ENCODE peak calls at places on chromosomes 6 and 20, in seven cellular contexts. One of them, this sample, is unnamed.

GRCh38 chr6:15755555-15755954 is 92.7 kb upstream of the DTNBP1 start:
- DNase-seq in GM13977: no peak
- DNase-seq in SK-N-SH: no peak
- DNase-seq in mesothelial cell of epicardium: no peak
- DNase-seq in A549: no peak
- DNase-seq in progenitor cell of endocrine pancreas: no peak
- DNase-seq in AG10803: peak; percentile 92
- DNase-seq in this sample: no peak

GRCh38 chr6:70363741-70364493 is 49.4 kb upstream of the FAM135A start:
- DNase-seq in GM13977: no peak
- DNase-seq in SK-N-SH: no peak
- DNase-seq in mesothelial cell of epicardium: no peak
- DNase-seq in A549: no peak
- DNase-seq in progenitor cell of endocrine pancreas: no peak
- DNase-seq in AG10803: no peak
- DNase-seq in this sample: no peak

GRCh38 chr6:89154131-89154530 is 8.3 kb downstream of the PM20D2 start:
- DNase-seq in GM13977: no peak
- DNase-seq in SK-N-SH: no peak
- DNase-seq in mesothelial cell of epicardium: no peak
- DNase-seq in A549: no peak
- DNase-seq in progenitor cell of endocrine pancreas: no peak
- DNase-seq in AG10803: no peak
- DNase-seq in this sample: no peak

GRCh38 chr6:38508894-38509293 is 130.8 kb downstream of the BTBD9 start:
- DNase-seq in GM13977: no peak
- DNase-seq in SK-N-SH: no peak
- DNase-seq in mesothelial cell of epicardium: no peak
- DNase-seq in A549: peak; percentile 36
- DNase-seq in progenitor cell of endocrine pancreas: no peak
- DNase-seq in AG10803: peak; percentile 14
- DNase-seq in this sample: no peak

GRCh38 chr20:50568549-50568942 is 58.4 kb downstream of the PTPN1 start:
- DNase-seq in GM13977: no peak
- DNase-seq in SK-N-SH: no peak
- DNase-seq in mesothelial cell of epicardium: no peak
- DNase-seq in A549: no peak
- DNase-seq in progenitor cell of endocrine pancreas: no peak
- DNase-seq in AG10803: no peak
- DNase-seq in this sample: no peak

GRCh38 chr6:20159781-20160540 is 52.3 kb downstream of the MBOAT1 start:
- DNase-seq in GM13977: no peak
- DNase-seq in SK-N-SH: no peak
- DNase-seq in mesothelial cell of epicardium: no peak
- DNase-seq in A549: no peak
- DNase-seq in progenitor cell of endocrine pancreas: no peak
- DNase-seq in AG10803: peak; percentile 79
- DNase-seq in this sample: no peak

GRCh38 chr20:50572922-50573777 is 63.0 kb downstream of the PTPN1 start:
- DNase-seq in GM13977: no peak
- DNase-seq in SK-N-SH: peak; percentile 69
- DNase-seq in mesothelial cell of epicardium: no peak
- DNase-seq in A549: no peak
- DNase-seq in progenitor cell of endocrine pancreas: no peak
- DNase-seq in AG10803: peak; percentile 97
- DNase-seq in this sample: no peak

GRCh38 chr6:134686071-134686470 is 263.8 kb downstream of the ALDH8A1 start:
- DNase-seq in GM13977: no peak
- DNase-seq in SK-N-SH: no peak
- DNase-seq in mesothelial cell of epicardium: no peak
- DNase-seq in A549: no peak
- DNase-seq in progenitor cell of endocrine pancreas: no peak
- DNase-seq in AG10803: peak; percentile 25
- DNase-seq in this sample: no peak

GRCh38 chr6:125816828-125817280 is 26.1 kb downstream of the NCOA7 start:
- DNase-seq in GM13977: no peak
- DNase-seq in SK-N-SH: no peak
- DNase-seq in mesothelial cell of epicardium: no peak
- DNase-seq in A549: no peak
- DNase-seq in progenitor cell of endocrine pancreas: no peak
- DNase-seq in AG10803: no peak
- DNase-seq in this sample: no peak

GRCh38 chr6:13355969-13356368 is 27.6 kb upstream of the TBC1D7 start:
- DNase-seq in GM13977: peak; percentile 78
- DNase-seq in SK-N-SH: no peak
- DNase-seq in mesothelial cell of epicardium: no peak
- DNase-seq in A549: no peak
- DNase-seq in progenitor cell of endocrine pancreas: no peak
- DNase-seq in AG10803: no peak
- DNase-seq in this sample: no peak

GRCh38 chr6:24720131-24720603 is 1.2 kb upstream of the C6orf62 start:
- DNase-seq in GM13977: peak; percentile 54
- DNase-seq in SK-N-SH: peak; percentile 56
- DNase-seq in mesothelial cell of epicardium: peak; percentile 29
- DNase-seq in A549: peak; percentile 27
- DNase-seq in progenitor cell of endocrine pancreas: peak; percentile 26
- DNase-seq in AG10803: peak; percentile 58
- DNase-seq in this sample: peak; percentile 59

GRCh38 chr20:58697867-58698703 is 5.5 kb downstream of the NPEPL1 start:
- DNase-seq in GM13977: no peak
- DNase-seq in SK-N-SH: no peak
- DNase-seq in mesothelial cell of epicardium: no peak
- DNase-seq in A549: no peak
- DNase-seq in progenitor cell of endocrine pancreas: no peak
- DNase-seq in AG10803: no peak
- DNase-seq in this sample: no peak

GRCh38 chr6:162964703-162965140 is 236.9 kb downstream of the PACRG start:
- DNase-seq in GM13977: no peak
- DNase-seq in SK-N-SH: no peak
- DNase-seq in mesothelial cell of epicardium: no peak
- DNase-seq in A549: peak; percentile 12
- DNase-seq in progenitor cell of endocrine pancreas: no peak
- DNase-seq in AG10803: peak; percentile 100
- DNase-seq in this sample: no peak

GRCh38 chr20:41058007-41058673 is 29.5 kb downstream of the TOP1 start:
- DNase-seq in GM13977: no peak
- DNase-seq in SK-N-SH: peak; percentile 40
- DNase-seq in mesothelial cell of epicardium: no peak
- DNase-seq in A549: peak; percentile 44
- DNase-seq in progenitor cell of endocrine pancreas: no peak
- DNase-seq in AG10803: peak; percentile 83
- DNase-seq in this sample: no peak

GRCh38 chr6:137224890-137225198 is 5.7 kb upstream of the IFNGR1 start:
- DNase-seq in GM13977: no peak
- DNase-seq in SK-N-SH: no peak
- DNase-seq in mesothelial cell of epicardium: no peak
- DNase-seq in A549: no peak
- DNase-seq in progenitor cell of endocrine pancreas: no peak
- DNase-seq in AG10803: no peak
- DNase-seq in this sample: no peak

GRCh38 chr20:25237610-25238318 is 10.1 kb upstream of the PYGB start:
- DNase-seq in GM13977: no peak
- DNase-seq in SK-N-SH: no peak
- DNase-seq in mesothelial cell of epicardium: no peak
- DNase-seq in A549: peak; percentile 99
- DNase-seq in progenitor cell of endocrine pancreas: no peak
- DNase-seq in AG10803: peak; percentile 99
- DNase-seq in this sample: no peak

GRCh38 chr6:169533656-169534421 is 168.0 kb downstream of the WDR27 start:
- DNase-seq in GM13977: no peak
- DNase-seq in SK-N-SH: no peak
- DNase-seq in mesothelial cell of epicardium: no peak
- DNase-seq in A549: peak; percentile 13
- DNase-seq in progenitor cell of endocrine pancreas: no peak
- DNase-seq in AG10803: no peak
- DNase-seq in this sample: no peak

GRCh38 chr6:169539176-169539897 is 162.5 kb downstream of the WDR27 start:
- DNase-seq in GM13977: no peak
- DNase-seq in SK-N-SH: no peak
- DNase-seq in mesothelial cell of epicardium: no peak
- DNase-seq in A549: no peak
- DNase-seq in progenitor cell of endocrine pancreas: no peak
- DNase-seq in AG10803: no peak
- DNase-seq in this sample: no peak

GRCh38 chr6:169542491-169542890 is 159.3 kb downstream of the WDR27 start:
- DNase-seq in GM13977: no peak
- DNase-seq in SK-N-SH: no peak
- DNase-seq in mesothelial cell of epicardium: no peak
- DNase-seq in A549: no peak
- DNase-seq in progenitor cell of endocrine pancreas: no peak
- DNase-seq in AG10803: no peak
- DNase-seq in this sample: no peak

GRCh38 chr6:169530762-169531143 is 171.1 kb downstream of the WDR27 start:
- DNase-seq in GM13977: no peak
- DNase-seq in SK-N-SH: no peak
- DNase-seq in mesothelial cell of epicardium: no peak
- DNase-seq in A549: no peak
- DNase-seq in progenitor cell of endocrine pancreas: no peak
- DNase-seq in AG10803: no peak
- DNase-seq in this sample: no peak

DNA sequence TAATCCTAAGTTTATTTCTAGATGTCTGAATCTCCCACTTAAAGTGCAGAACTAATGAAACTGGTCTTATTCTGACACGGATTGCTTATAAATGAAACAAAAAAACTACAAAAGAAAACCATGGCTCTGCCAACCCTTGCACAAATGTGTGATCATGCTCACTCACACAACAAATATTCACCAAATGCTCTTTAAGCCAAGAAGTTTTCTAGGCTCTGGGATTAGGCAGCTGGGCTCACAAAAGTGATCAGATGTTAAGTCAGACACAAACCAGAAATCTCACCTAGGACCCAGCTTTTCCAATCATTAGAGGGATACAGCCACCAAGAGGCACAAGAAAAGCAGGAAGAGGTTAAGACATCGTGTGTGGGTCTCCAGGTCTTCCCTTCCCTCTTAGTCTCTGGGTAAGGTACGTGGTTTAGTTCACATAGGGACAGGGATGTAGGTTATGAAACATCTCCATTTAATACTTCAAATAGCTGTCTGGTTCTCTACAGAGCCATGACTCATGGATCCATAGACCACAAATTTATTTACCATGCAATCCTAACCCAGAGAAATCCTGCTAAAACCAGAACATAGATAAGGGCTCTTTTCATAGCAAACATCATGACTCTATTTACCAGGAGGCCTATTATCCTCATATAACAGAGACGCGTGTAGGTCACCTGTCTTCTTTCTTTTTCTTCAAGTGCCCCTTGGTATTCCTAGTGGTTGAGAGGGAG is 165.2 kb downstream of the WDR27 start:
- DNase-seq in GM13977: no peak
- DNase-seq in SK-N-SH: no peak
- DNase-seq in mesothelial cell of epicardium: no peak
- DNase-seq in A549: no peak
- DNase-seq in progenitor cell of endocrine pancreas: no peak
- DNase-seq in AG10803: peak; percentile 78
- DNase-seq in this sample: no peak
- TF ChIP-seq CTCF in GM13977: no peak
- TF ChIP-seq CTCF in SK-N-SH: no peak
- TF ChIP-seq CTCF in mesothelial cell of epicardium: no peak
- TF ChIP-seq CTCF in A549: no peak
- TF ChIP-seq CTCF in progenitor cell of endocrine pancreas: no peak
- TF ChIP-seq CTCF in AG10803: no peak
- TF ChIP-seq CTCF in this sample: no peak

DNA sequence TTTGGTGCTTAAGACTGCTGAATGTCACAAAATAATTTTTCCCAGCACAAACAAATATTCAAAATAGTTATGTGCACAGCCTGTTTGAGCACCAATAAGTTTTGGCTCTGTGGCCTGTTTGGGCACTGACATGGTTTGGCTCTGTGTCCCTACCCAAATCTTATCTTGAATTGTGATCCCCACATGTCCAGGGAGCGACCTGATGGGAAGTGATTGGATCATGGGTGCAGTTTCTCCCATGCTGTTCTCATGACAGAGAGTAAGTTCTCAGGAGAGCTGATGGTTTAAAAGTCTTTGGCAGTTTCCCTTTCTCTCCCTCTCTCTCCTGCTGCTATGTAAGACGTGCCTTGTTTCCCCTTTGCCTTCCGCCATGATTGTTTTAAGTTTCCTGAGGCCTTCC is 146.0 kb upstream of the ESR1 start:
- DNase-seq in GM13977: no peak
- DNase-seq in SK-N-SH: no peak
- DNase-seq in mesothelial cell of epicardium: no peak
- DNase-seq in A549: no peak
- DNase-seq in progenitor cell of endocrine pancreas: no peak
- DNase-seq in AG10803: no peak
- DNase-seq in this sample: no peak
- TF ChIP-seq CTCF in GM13977: no peak
- TF ChIP-seq CTCF in SK-N-SH: no peak
- TF ChIP-seq CTCF in mesothelial cell of epicardium: no peak
- TF ChIP-seq CTCF in A549: no peak
- TF ChIP-seq CTCF in progenitor cell of endocrine pancreas: no peak
- TF ChIP-seq CTCF in AG10803: no peak
- TF ChIP-seq CTCF in this sample: no peak

GRCh38 chr6:40804905-40805304 is 217.7 kb upstream of the LRFN2 start:
- DNase-seq in GM13977: no peak
- DNase-seq in SK-N-SH: peak; percentile 48
- DNase-seq in mesothelial cell of epicardium: no peak
- DNase-seq in A549: no peak
- DNase-seq in progenitor cell of endocrine pancreas: no peak
- DNase-seq in AG10803: no peak
- DNase-seq in this sample: no peak
- TF ChIP-seq CTCF in GM13977: peak; percentile 13
- TF ChIP-seq CTCF in SK-N-SH: peak; percentile 49
- TF ChIP-seq CTCF in mesothelial cell of epicardium: no peak
- TF ChIP-seq CTCF in A549: no peak
- TF ChIP-seq CTCF in progenitor cell of endocrine pancreas: peak; percentile 46
- TF ChIP-seq CTCF in AG10803: peak; percentile 32
- TF ChIP-seq CTCF in this sample: no peak

DNA sequence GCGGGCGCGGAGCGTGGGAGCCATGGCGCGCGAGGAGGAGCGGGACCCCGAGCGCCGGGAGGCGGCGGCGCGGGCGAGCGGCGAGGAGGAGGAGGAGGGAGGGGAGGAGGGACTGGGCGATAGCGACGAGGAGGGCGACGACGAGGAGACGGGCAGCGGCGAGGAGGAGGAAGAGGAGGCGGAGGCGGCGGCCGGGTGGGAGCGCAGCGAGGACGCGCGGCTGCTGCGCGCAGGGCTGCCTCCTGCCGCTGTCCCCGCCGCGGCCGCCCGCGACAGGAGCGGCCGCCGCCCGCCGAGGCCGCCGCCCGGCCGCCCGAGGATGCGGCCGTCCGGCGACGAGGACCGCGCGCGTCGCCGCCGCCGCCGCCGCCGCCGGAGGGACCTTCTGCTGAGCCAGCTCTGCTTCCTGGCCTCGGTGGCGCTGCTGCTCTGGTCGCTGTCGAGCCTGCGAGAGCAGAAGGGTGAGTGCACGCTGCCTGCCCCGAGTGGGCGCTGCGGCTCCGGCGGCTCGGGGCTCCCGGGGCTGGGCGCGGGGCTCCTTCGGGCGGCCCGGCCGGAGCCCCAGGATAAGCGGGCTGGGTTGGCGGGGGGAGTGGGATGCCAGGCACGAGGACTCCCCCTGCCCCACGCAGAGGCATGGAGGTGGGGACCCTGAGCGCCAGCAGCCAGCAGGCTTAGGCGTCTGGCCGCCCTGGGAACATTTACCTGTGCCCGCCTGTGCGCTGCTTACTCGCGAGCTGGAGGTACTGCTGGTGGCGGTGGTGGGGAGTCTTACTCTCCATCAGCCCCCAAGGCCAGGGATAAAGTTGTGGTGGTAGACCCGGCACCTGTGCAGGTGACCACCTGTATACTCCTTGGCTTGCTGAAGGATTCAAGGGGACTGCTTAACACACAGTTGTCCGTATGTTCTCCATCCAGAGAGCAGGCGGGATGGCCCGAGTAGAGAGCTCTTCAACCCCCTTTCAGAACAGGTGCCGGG is at the start of gene SLC24A3:
- DNase-seq in GM13977: peak; percentile 70
- DNase-seq in SK-N-SH: peak; percentile 53
- DNase-seq in mesothelial cell of epicardium: peak; percentile 49
- DNase-seq in A549: peak; percentile 51
- DNase-seq in progenitor cell of endocrine pancreas: peak; percentile 69
- DNase-seq in AG10803: peak; percentile 31
- DNase-seq in this sample: peak; percentile 88
- TF ChIP-seq CTCF in GM13977: peak; percentile 42
- TF ChIP-seq CTCF in SK-N-SH: no peak
- TF ChIP-seq CTCF in mesothelial cell of epicardium: peak; percentile 18
- TF ChIP-seq CTCF in A549: peak; percentile 17
- TF ChIP-seq CTCF in progenitor cell of endocrine pancreas: peak; percentile 64
- TF ChIP-seq CTCF in AG10803: peak; percentile 15
- TF ChIP-seq CTCF in this sample: peak; percentile 34